ENCODE peak calls at places on chromosomes 12 and 14, in six cellular contexts. W is mesothelial cell of epicardium, H is endodermal cell, N is stomach, O is AG09319, F is uterus. A is an unnamed sample.
A peak's percentile ranks its signal among the peaks of the same experiment; 100 is the strongest.

GRCh38 chr14:97061198-97061597 is 264.0 kb downstream of the VRK1 start:
- DNase-seq in N (no peak), O (no peak), H (no peak), F (no peak), W (no peak), A (no peak)

GRCh38 chr14:45728448-45729225 is 475.6 kb upstream of the MIS18BP1 start:
- DNase-seq in W (no peak), H (no peak), F (no peak), N (no peak), O (no peak), A (no peak)

GRCh38 chr12:115949675-115950074 is 327.8 kb downstream of the MED13L start:
- DNase-seq in F (no peak), W (no peak), H (peak; percentile 74), O (no peak), N (no peak), A (no peak)

GRCh38 chr14:88470542-88471440 is 84.0 kb downstream of the PTPN21 start:
- DNase-seq in H (no peak), W (no peak), O (no peak), N (no peak), F (no peak), A (no peak)

GRCh38 chr14:48973136-48973535 is 613.0 kb downstream of the RPS29 start:
- DNase-seq in H (no peak), N (no peak), W (no peak), O (no peak), F (no peak), A (no peak)

GRCh38 chr14:55005071-55005470 is 21.8 kb downstream of the WDHD1 start:
- DNase-seq in N (no peak), F (no peak), W (no peak), H (no peak), O (no peak), A (no peak)

GRCh38 chr12:29198901-29199300 is 49.8 kb downstream of the FAR2 start:
- DNase-seq in W (no peak), H (no peak), F (no peak), N (no peak), O (no peak), A (no peak)

GRCh38 chr12:6768385-6769002 is 2.3 kb downstream of the PTMS start:
- DNase-seq in O (no peak), W (no peak), H (no peak), N (no peak), F (no peak), A (no peak)

GRCh38 chr12:116863275-116863767 is 17.9 kb downstream of the HRK start:
- DNase-seq in H (peak; percentile 96), W (no peak), F (no peak), O (no peak), N (no peak), A (no peak)

GRCh38 chr12:91367234-91367849 is 184.7 kb upstream of the DCN start:
- DNase-seq in F (no peak), O (no peak), N (no peak), H (no peak), W (no peak), A (no peak)

GRCh38 chr12:79934309-79935020 is 432 bp downstream of the PPP1R12A start:
- DNase-seq in F (peak; percentile 51), W (peak; percentile 72), N (peak; percentile 39), H (peak; percentile 90), O (peak; percentile 14), A (peak; percentile 44)

GRCh38 chr14:31206536-31207286 is 882 bp downstream of the HECTD1 start:
- DNase-seq in N (peak; percentile 50), F (peak; percentile 39), O (no peak), H (peak; percentile 77), W (peak; percentile 64), A (peak; percentile 55)

GRCh38 chr12:101826766-101827368 is 3.9 kb downstream of the GNPTAB start:
- DNase-seq in F (no peak), O (no peak), W (no peak), N (no peak), H (peak; percentile 56), A (no peak)

GRCh38 chr12:22374499-22374898 is 40.0 kb upstream of the ST8SIA1 start:
- DNase-seq in N (no peak), W (no peak), H (no peak), F (no peak), O (no peak), A (no peak)

GRCh38 chr12:12819221-12819620 is 6.1 kb downstream of the DDX47 start:
- DNase-seq in F (no peak), O (no peak), H (no peak), N (no peak), W (no peak), A (no peak)

GRCh38 chr12:58030566-58031279 is 89.4 kb downstream of the ATP23 start:
- DNase-seq in H (no peak), W (no peak), F (no peak), O (no peak), N (no peak), A (no peak)

GRCh38 chr12:94994312-94994711 is 9.2 kb downstream of the NDUFA12 start:
- DNase-seq in W (no peak), F (no peak), N (no peak), H (no peak), O (peak; percentile 12), A (no peak)

GRCh38 chr14:68404652-68405183 is 388.1 kb downstream of the ZFP36L1 start:
- DNase-seq in W (no peak), H (no peak), O (no peak), N (no peak), F (no peak), A (no peak)

GRCh38 chr14:77059276-77059934 is 30.9 kb upstream of the IRF2BPL start:
- DNase-seq in H (peak; percentile 92), W (no peak), F (no peak), O (peak; percentile 42), N (peak; percentile 56), A (no peak)

GRCh38 chr12:116990971-116991966 is 80.5 kb downstream of the FBXW8 start:
- DNase-seq in N (no peak), O (no peak), F (no peak), H (no peak), W (no peak), A (no peak)

GRCh38 chr12:87227157-87227556 is 802.0 kb downstream of the C12orf50 start:
- DNase-seq in N (no peak), O (no peak), H (no peak), W (no peak), F (no peak), A (no peak)

GRCh38 chr12:3658327-3659163 is 94.4 kb downstream of the CRACR2A start:
- DNase-seq in H (peak; percentile 92), F (no peak), N (peak; percentile 33), W (no peak), O (no peak), A (no peak)

GRCh38 chr14:21846227-21846885 is 172.7 kb upstream of the OR4E1 start:
- DNase-seq in F (no peak), W (no peak), N (peak; percentile 40), H (peak; percentile 83), O (no peak), A (peak; percentile 53)

GRCh38 chr14:51087024-51087423 is 7.9 kb downstream of the TRIM9 start:
- DNase-seq in H (no peak), W (no peak), F (no peak), O (no peak), N (no peak), A (no peak)

GRCh38 chr12:49030714-49031572 is 12.4 kb upstream of the PRKAG1 start:
- DNase-seq in N (no peak), H (no peak), W (no peak), F (peak; percentile 15), O (no peak), A (no peak)

GRCh38 chr12:112803620-112804279 is 12.2 kb downstream of the RPH3A start:
- DNase-seq in H (peak; percentile 59), F (no peak), N (no peak), O (no peak), W (no peak), A (no peak)

GRCh38 chr12:66149702-66150398 is 19.3 kb upstream of the LLPH start:
- DNase-seq in H (peak; percentile 55), F (no peak), W (no peak), N (peak; percentile 74), O (no peak), A (no peak)
- TF ChIP-seq CTCF in H (peak; percentile 62), F (no peak), W (peak; percentile 45), N (no peak), O (no peak), A (no peak)

GRCh38 chr14:53401646-53402045 is 248.5 kb upstream of the DDHD1 start:
- DNase-seq in W (no peak), O (no peak), H (no peak), F (no peak), N (no peak), A (no peak)

DNA sequence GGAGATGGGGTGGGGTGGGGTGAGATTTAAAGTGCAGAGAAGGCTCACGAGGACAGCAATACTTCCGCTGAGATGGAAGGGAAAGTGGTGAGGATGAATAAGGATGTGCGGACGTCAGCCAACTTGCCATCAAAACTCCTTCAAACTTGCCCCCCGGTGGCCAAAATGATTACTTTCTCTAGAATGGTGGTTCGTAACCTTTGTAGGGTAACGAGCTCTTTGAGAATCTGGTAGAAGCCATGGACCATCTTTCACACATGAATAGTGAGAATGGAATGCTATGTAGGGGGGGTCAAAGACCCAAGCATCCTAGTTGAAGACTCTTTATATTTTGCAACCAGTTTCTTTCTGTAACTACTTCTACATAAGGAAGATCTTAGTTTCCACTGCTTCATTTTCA is 245.9 kb upstream of the DDHD1 start:
- DNase-seq in W (no peak), N (no peak), F (no peak), H (peak; percentile 84), O (no peak), A (no peak)
- TF ChIP-seq CTCF in W (peak; percentile 23), N (no peak), F (no peak), H (peak; percentile 75), O (no peak), A (no peak)

DNA sequence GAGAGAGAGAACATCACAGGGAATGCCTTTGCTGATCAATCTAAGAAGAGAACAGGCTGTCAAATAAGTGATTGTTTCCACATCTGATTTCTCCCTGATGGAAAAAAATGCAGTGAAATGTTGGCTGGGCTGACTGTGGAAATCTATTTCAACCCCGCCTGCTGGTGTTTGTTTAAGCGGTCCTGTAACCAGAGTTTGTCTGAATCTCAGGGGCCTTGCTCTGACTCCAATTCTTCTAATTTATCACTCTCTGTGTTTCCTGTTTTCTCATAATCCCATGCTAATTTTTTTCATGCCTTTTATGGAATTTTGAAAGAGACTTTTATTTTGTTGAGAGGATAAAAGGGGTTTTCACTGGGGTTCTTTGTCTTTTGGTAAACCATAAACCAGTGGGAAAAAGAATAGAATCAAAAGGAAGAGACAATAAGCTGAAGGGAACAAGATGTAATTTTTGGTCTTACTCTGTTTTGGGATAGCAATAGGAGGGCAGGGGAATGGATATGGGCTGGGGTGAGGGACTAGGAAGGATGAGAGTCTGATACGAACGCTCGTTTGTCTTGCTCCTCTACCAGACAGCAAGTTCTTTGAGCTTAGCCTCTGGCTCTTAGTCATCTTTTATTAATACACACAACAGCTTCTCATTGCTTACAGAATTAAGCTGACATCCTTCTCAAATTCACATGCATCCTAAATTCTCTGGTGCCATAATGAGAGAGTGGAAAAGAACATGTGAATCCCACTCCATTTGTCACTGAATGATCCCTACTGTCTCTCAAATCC is 8.0 kb upstream of the MGP start:
- DNase-seq in H (no peak), N (no peak), F (no peak), W (no peak), O (no peak), A (no peak)
- TF ChIP-seq CTCF in H (no peak), N (no peak), F (no peak), W (no peak), O (no peak), A (no peak)

DNA sequence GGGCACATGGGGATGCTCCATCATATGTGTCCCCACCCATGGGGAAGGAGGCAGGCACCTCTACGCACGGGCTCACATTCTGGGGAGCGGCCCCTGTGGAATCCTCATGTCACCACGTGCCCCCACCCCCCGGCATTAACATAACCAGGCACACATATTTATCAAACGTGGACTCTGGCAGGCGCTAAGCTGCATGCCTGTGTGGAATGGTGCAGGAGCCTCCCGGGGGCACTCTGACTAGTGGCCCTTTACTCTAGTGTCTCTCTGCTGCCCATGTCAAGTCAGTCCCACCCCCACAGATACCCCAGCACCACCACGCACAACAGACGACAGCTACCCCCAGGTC is 66.1 kb downstream of the CCDC88C start:
- DNase-seq in N (no peak), H (no peak), O (no peak), F (no peak), W (no peak), A (no peak)
- TF ChIP-seq CTCF in N (no peak), H (no peak), O (no peak), F (no peak), W (no peak), A (no peak)